ENCODE peak calls at places on chromosomes 5 and 9, in seven cellular contexts. L, C, V, X, P, U and E are unnamed samples.

GRCh38 chr5:78518365-78519197 is 130.0 kb downstream of the LHFPL2 start:
- DNase-seq in L (peak), C (no peak), V (no peak), X (no peak), P (peak), U (peak), E (no peak)

GRCh38 chr5:93342563-93343061 is 238.4 kb downstream of the NR2F1-AS1 start:
- DNase-seq in L (no peak), C (no peak), V (no peak), X (no peak), P (no peak), U (no peak), E (no peak)

GRCh38 chr5:5270958-5271605 is 131.0 kb downstream of the ADAMTS16 start:
- DNase-seq in L (peak), C (no peak), V (peak), X (peak), P (peak), U (peak), E (no peak)

GRCh38 chr5:80959768-80960442 is at the start of gene RASGRF2:
- DNase-seq in L (peak), C (no peak), V (peak), X (peak), P (no peak), U (peak), E (no peak)

GRCh38 chr9:35110327-35110758 is 5.3 kb downstream of the ATOSB start:
- DNase-seq in L (no peak), C (peak), V (no peak), X (no peak), P (peak), U (peak), E (no peak)

GRCh38 chr5:56475689-56476486 is 242.8 kb upstream of the ANKRD55 start:
- DNase-seq in L (no peak), C (no peak), V (no peak), X (no peak), P (no peak), U (no peak), E (no peak)

GRCh38 chr9:4833781-4834560 is 41.2 kb downstream of the RCL1 start:
- DNase-seq in L (no peak), C (no peak), V (no peak), X (no peak), P (no peak), U (no peak), E (no peak)

GRCh38 chr5:137758121-137758520 is 4.0 kb upstream of the HNRNPA0 start:
- DNase-seq in L (no peak), C (no peak), V (no peak), X (no peak), P (no peak), U (no peak), E (no peak)

GRCh38 chr5:54645888-54646284 is 128.3 kb downstream of the SNX18 start:
- DNase-seq in L (no peak), C (no peak), V (no peak), X (no peak), P (no peak), U (no peak), E (no peak)

GRCh38 chr5:77390795-77391194 is 101.3 kb downstream of the WDR41 start:
- DNase-seq in L (no peak), C (no peak), V (no peak), X (no peak), P (peak), U (peak), E (no peak)

GRCh38 chr5:98489021-98489420 is 284.4 kb upstream of the RGMB start:
- DNase-seq in L (no peak), C (no peak), V (no peak), X (no peak), P (no peak), U (no peak), E (no peak)

GRCh38 chr5:98492258-98492657 is 281.2 kb upstream of the RGMB start:
- DNase-seq in L (no peak), C (no peak), V (no peak), X (no peak), P (peak), U (no peak), E (no peak)

GRCh38 chr5:98490348-98490747 is 283.1 kb upstream of the RGMB start:
- DNase-seq in L (no peak), C (no peak), V (no peak), X (peak), P (no peak), U (no peak), E (no peak)
- TF ChIP-seq CTCF in L (no peak), C (no peak), V (no peak), X (no peak), P (no peak), U (no peak), E (no peak)

GRCh38 chr5:82349651-82350050 is 71.5 kb upstream of the RPS23 start:
- DNase-seq in L (peak), C (no peak), V (no peak), X (no peak), P (no peak), U (no peak), E (no peak)
- TF ChIP-seq CTCF in L (peak), C (no peak), V (no peak), X (no peak), P (peak), U (peak), E (peak)

GRCh38 chr9:137721899-137722298 is 103.1 kb downstream of the EHMT1 start:
- DNase-seq in L (no peak), C (no peak), V (no peak), X (no peak), P (no peak), U (no peak), E (no peak)
- TF ChIP-seq CTCF in L (peak), C (no peak), V (no peak), X (no peak), P (no peak), U (no peak), E (peak)

GRCh38 chr9:136147890-136148714 is 29.4 kb upstream of the TMEM250 start:
- DNase-seq in L (no peak), C (no peak), V (no peak), X (no peak), P (no peak), U (no peak), E (no peak)
- TF ChIP-seq CTCF in L (no peak), C (no peak), V (no peak), X (no peak), P (no peak), U (no peak), E (no peak)